ENCODE peak calls at places on chromosomes 13 and 19, in five cellular contexts. One of them, this sample, is unnamed. For H3K4me1 and H3K27me3, the result is how much of the 10 kb centered on the place peaks cover.

GRCh38 chr19:55526216-55527196 is 10.4 kb downstream of the SBK2 start:
- DNase-seq in left ventricle myocardium inferior: peak
- DNase-seq in pancreas: peak
- DNase-seq in PC-9: peak
- DNase-seq in mammary epithelial cell: no peak
- DNase-seq in this sample: no peak

GRCh38 chr13:64556391-64556790 is 2673.7 kb downstream of the PCDH9 start:
- DNase-seq in left ventricle myocardium inferior: no peak
- DNase-seq in pancreas: no peak
- DNase-seq in PC-9: no peak
- DNase-seq in mammary epithelial cell: no peak
- DNase-seq in this sample: no peak

GRCh38 chr19:13396256-13397080 is 109.8 kb downstream of the CACNA1A start:
- DNase-seq in left ventricle myocardium inferior: peak
- DNase-seq in pancreas: peak
- DNase-seq in PC-9: no peak
- DNase-seq in mammary epithelial cell: peak
- DNase-seq in this sample: no peak

GRCh38 chr13:36207672-36208071 is 6.7 kb downstream of the SOHLH2 start:
- DNase-seq in left ventricle myocardium inferior: no peak
- DNase-seq in pancreas: no peak
- DNase-seq in PC-9: no peak
- DNase-seq in mammary epithelial cell: no peak
- DNase-seq in this sample: no peak

GRCh38 chr13:50677687-50678463 is 165.6 kb downstream of the DLEU7 start:
- DNase-seq in left ventricle myocardium inferior: no peak
- DNase-seq in pancreas: no peak
- DNase-seq in PC-9: no peak
- DNase-seq in mammary epithelial cell: peak
- DNase-seq in this sample: no peak

GRCh38 chr13:103012611-103013010 is 53.6 kb downstream of the SLC10A2 start:
- DNase-seq in left ventricle myocardium inferior: no peak
- DNase-seq in pancreas: no peak
- DNase-seq in PC-9: no peak
- DNase-seq in mammary epithelial cell: no peak
- DNase-seq in this sample: no peak

GRCh38 chr19:43820098-43820860 is 6.8 kb upstream of the ZNF283 start:
- DNase-seq in left ventricle myocardium inferior: peak
- DNase-seq in pancreas: no peak
- DNase-seq in PC-9: no peak
- DNase-seq in mammary epithelial cell: peak
- DNase-seq in this sample: no peak

GRCh38 chr13:110726726-110727125 is 13.2 kb downstream of the ING1 start:
- DNase-seq in left ventricle myocardium inferior: no peak
- DNase-seq in pancreas: no peak
- DNase-seq in PC-9: no peak
- DNase-seq in mammary epithelial cell: no peak
- DNase-seq in this sample: no peak

GRCh38 chr19:7515091-7515470 is 822 bp upstream of the ZNF358 start:
- DNase-seq in left ventricle myocardium inferior: no peak
- DNase-seq in pancreas: no peak
- DNase-seq in PC-9: no peak
- DNase-seq in mammary epithelial cell: no peak
- DNase-seq in this sample: no peak

GRCh38 chr19:44552324-44552723 is 22.8 kb upstream of the CEACAM20 start:
- DNase-seq in left ventricle myocardium inferior: no peak
- DNase-seq in pancreas: peak
- DNase-seq in PC-9: peak
- DNase-seq in mammary epithelial cell: peak
- DNase-seq in this sample: no peak

GRCh38 chr13:49062297-49062896 is 86.7 kb downstream of the FNDC3A start:
- DNase-seq in left ventricle myocardium inferior: no peak
- DNase-seq in pancreas: no peak
- DNase-seq in PC-9: peak
- DNase-seq in mammary epithelial cell: no peak
- DNase-seq in this sample: no peak

GRCh38 chr13:25378528-25378927 is 6.8 kb downstream of the ATP8A2 start:
- DNase-seq in left ventricle myocardium inferior: no peak
- DNase-seq in pancreas: no peak
- DNase-seq in PC-9: no peak
- DNase-seq in mammary epithelial cell: no peak
- DNase-seq in this sample: no peak

GRCh38 chr13:60261432-60262351 is 98.0 kb upstream of the DIAPH3 start:
- DNase-seq in left ventricle myocardium inferior: no peak
- DNase-seq in pancreas: peak
- DNase-seq in PC-9: no peak
- DNase-seq in mammary epithelial cell: no peak
- DNase-seq in this sample: no peak

GRCh38 chr19:15161028-15161984 is 39.5 kb downstream of the NOTCH3 start:
- DNase-seq in left ventricle myocardium inferior: no peak
- DNase-seq in pancreas: no peak
- DNase-seq in PC-9: no peak
- DNase-seq in mammary epithelial cell: no peak
- DNase-seq in this sample: no peak

GRCh38 chr13:29693297-29693945 is 97.9 kb upstream of the SLC7A1 start:
- DNase-seq in left ventricle myocardium inferior: no peak
- DNase-seq in pancreas: peak
- DNase-seq in PC-9: no peak
- DNase-seq in mammary epithelial cell: peak
- DNase-seq in this sample: peak

GRCh38 chr19:4955274-4955673 is 13.6 kb upstream of the KDM4B start:
- DNase-seq in left ventricle myocardium inferior: no peak
- DNase-seq in pancreas: no peak
- DNase-seq in PC-9: no peak
- DNase-seq in mammary epithelial cell: no peak
- DNase-seq in this sample: no peak

GRCh38 chr13:59266478-59267063 is 897.2 kb downstream of the DIAPH3 start:
- DNase-seq in left ventricle myocardium inferior: no peak
- DNase-seq in pancreas: no peak
- DNase-seq in PC-9: no peak
- DNase-seq in mammary epithelial cell: no peak
- DNase-seq in this sample: no peak

GRCh38 chr13:29922281-29922821 is 71.9 kb upstream of the UBL3 start:
- DNase-seq in left ventricle myocardium inferior: no peak
- DNase-seq in pancreas: no peak
- DNase-seq in PC-9: peak
- DNase-seq in mammary epithelial cell: peak
- DNase-seq in this sample: no peak

GRCh38 chr19:3276341-3276799 is 51.9 kb downstream of the CELF5 start:
- DNase-seq in left ventricle myocardium inferior: no peak
- DNase-seq in pancreas: peak
- DNase-seq in PC-9: peak
- DNase-seq in mammary epithelial cell: peak
- DNase-seq in this sample: peak

DNA sequence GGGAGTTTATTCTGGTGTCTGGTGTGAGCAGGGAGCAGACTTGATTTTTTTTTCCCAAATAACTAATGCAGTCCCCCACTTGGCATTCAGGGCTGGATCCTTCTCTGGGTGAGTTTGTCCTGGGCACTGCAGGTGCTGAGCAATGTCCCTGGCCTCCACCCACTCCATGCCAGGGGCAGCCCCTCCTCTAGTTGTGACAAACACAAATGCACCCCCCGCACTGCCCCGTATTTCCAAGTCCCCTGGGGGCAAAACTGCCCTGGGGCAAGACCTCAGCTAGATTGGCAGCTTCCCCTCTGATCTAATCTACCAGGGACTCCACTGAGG is 6.4 kb downstream of the MOB3A start:
- DNase-seq in left ventricle myocardium inferior: no peak
- DNase-seq in pancreas: no peak
- DNase-seq in PC-9: no peak
- DNase-seq in mammary epithelial cell: no peak
- DNase-seq in this sample: no peak
- H3K4me1 ChIP-seq in left ventricle myocardium inferior: half or more
- H3K4me1 ChIP-seq in pancreas: under half
- H3K4me1 ChIP-seq in PC-9: under half
- H3K4me1 ChIP-seq in mammary epithelial cell: half or more
- H3K4me1 ChIP-seq in this sample: half or more

GRCh38 chr13:101785858-101786257 is 333.4 kb downstream of the ITGBL1 start:
- DNase-seq in left ventricle myocardium inferior: peak
- DNase-seq in pancreas: peak
- DNase-seq in PC-9: no peak
- DNase-seq in mammary epithelial cell: peak
- DNase-seq in this sample: no peak
- TF ChIP-seq CTCF in left ventricle myocardium inferior: peak
- TF ChIP-seq CTCF in pancreas: no peak
- TF ChIP-seq CTCF in PC-9: peak
- TF ChIP-seq CTCF in mammary epithelial cell: peak
- TF ChIP-seq CTCF in this sample: no peak

DNA sequence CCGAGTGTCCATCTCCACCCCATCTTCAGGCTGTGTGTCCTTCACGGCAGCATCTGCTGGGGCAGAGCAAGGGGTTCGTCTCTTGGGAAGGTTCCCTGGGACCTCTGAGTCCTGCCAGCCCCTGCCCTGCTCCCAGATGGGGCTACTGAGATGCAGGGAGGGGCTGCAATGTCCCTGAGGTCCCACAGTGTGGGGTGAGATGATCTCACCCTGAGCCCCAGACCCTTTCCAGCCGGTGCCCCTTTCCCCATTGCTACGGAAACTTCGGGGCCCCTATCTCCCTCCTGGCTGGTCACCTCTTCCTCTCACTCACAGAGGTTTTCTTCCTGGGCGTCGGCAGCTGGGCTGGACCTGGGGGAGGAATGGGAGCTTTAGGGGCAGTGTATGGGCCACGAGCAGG is 5.0 kb downstream of the LILRB2 start:
- DNase-seq in left ventricle myocardium inferior: no peak
- DNase-seq in pancreas: no peak
- DNase-seq in PC-9: no peak
- DNase-seq in mammary epithelial cell: no peak
- DNase-seq in this sample: no peak
- H3K27me3 ChIP-seq in left ventricle myocardium inferior: half or more
- H3K27me3 ChIP-seq in pancreas: under half
- H3K27me3 ChIP-seq in PC-9: half or more
- H3K27me3 ChIP-seq in mammary epithelial cell: under half
- H3K27me3 ChIP-seq in this sample: half or more

GRCh38 chr19:1070576-1070930 is 3.6 kb downstream of the ARHGAP45 start:
- DNase-seq in left ventricle myocardium inferior: no peak
- DNase-seq in pancreas: no peak
- DNase-seq in PC-9: no peak
- DNase-seq in mammary epithelial cell: no peak
- DNase-seq in this sample: no peak

GRCh38 chr19:1067341-1068103 is 555 bp downstream of the ARHGAP45 start:
- DNase-seq in left ventricle myocardium inferior: no peak
- DNase-seq in pancreas: no peak
- DNase-seq in PC-9: no peak
- DNase-seq in mammary epithelial cell: no peak
- DNase-seq in this sample: no peak

GRCh38 chr19:1070931-1071791 is 4.2 kb downstream of the ARHGAP45 start:
- DNase-seq in left ventricle myocardium inferior: no peak
- DNase-seq in pancreas: no peak
- DNase-seq in PC-9: no peak
- DNase-seq in mammary epithelial cell: no peak
- DNase-seq in this sample: peak

GRCh38 chr19:1068111-1069001 is 1.4 kb downstream of the ARHGAP45 start:
- DNase-seq in left ventricle myocardium inferior: peak
- DNase-seq in pancreas: no peak
- DNase-seq in PC-9: no peak
- DNase-seq in mammary epithelial cell: no peak
- DNase-seq in this sample: peak

DNA sequence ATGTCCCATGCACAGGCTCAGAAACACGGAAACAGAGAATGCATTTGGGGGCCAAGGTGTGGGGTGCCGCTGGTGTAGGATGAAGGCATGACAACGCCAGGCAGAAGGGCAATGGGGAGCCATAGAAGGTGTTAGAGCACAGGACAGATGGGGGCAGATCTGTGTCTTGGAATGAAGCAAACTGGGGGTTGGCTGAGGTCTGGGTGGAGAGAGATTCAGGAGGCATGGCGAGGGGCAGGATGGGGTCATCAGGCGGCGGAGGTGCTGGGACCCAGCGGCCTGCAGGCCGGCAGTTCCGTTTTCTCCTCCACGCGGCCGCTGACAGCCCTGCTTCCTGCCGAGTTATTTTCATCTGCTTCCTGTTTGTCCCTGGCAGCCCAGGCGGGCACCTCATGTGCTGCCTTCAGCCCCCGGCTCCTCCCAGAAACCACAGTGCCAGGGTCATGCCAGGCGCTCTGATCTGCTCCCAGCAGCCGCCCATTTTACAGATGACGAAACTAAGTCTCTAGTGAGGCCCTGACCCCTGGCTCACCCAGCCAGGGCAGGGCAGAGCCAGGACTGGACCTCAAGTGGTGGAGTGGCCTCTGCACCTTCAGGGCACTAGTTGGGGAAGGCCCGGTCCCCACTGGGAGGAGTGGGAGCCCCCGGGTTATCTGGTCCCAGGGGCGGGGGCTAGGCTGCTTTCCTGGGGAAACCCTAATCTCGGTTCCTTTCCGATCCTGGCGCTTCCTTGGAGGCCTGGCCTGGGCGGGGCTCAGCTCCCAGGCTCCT is 2.2 kb downstream of the ARHGAP45 start:
- DNase-seq in left ventricle myocardium inferior: peak
- DNase-seq in pancreas: no peak
- DNase-seq in PC-9: no peak
- DNase-seq in mammary epithelial cell: no peak
- DNase-seq in this sample: peak
- H3K4me1 ChIP-seq in left ventricle myocardium inferior: half or more
- H3K4me1 ChIP-seq in pancreas: under half
- H3K4me1 ChIP-seq in PC-9: under half
- H3K4me1 ChIP-seq in mammary epithelial cell: under half
- H3K4me1 ChIP-seq in this sample: under half

GRCh38 chr13:44063881-44064280 is 184.2 kb downstream of the LACC1 start:
- DNase-seq in left ventricle myocardium inferior: no peak
- DNase-seq in pancreas: no peak
- DNase-seq in PC-9: no peak
- DNase-seq in mammary epithelial cell: peak
- DNase-seq in this sample: no peak

GRCh38 chr13:44072536-44072935 is 192.8 kb downstream of the LACC1 start:
- DNase-seq in left ventricle myocardium inferior: no peak
- DNase-seq in pancreas: no peak
- DNase-seq in PC-9: no peak
- DNase-seq in mammary epithelial cell: no peak
- DNase-seq in this sample: no peak

GRCh38 chr13:44064376-44064775 is 184.7 kb downstream of the LACC1 start:
- DNase-seq in left ventricle myocardium inferior: no peak
- DNase-seq in pancreas: no peak
- DNase-seq in PC-9: no peak
- DNase-seq in mammary epithelial cell: no peak
- DNase-seq in this sample: no peak

GRCh38 chr13:44068737-44069136 is 189.0 kb downstream of the LACC1 start:
- DNase-seq in left ventricle myocardium inferior: no peak
- DNase-seq in pancreas: no peak
- DNase-seq in PC-9: peak
- DNase-seq in mammary epithelial cell: peak
- DNase-seq in this sample: no peak

DNA sequence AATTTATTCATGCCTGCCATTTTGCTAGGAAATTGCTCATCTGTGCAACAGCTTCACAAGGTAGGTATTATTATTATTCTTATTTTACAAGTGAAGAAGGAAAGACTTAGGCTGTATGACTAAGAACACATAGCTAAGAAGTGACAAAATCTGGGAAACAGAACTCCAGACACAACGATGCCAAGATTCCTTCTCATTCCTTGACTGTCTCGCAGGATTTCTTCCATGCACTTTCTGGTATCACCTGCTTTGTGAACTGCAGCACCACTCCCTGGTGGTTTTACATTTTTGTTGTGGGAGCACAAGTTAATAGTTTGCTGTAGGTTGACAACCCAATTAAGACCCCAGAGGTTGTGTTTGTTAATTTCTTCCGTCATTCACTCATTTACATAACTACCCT is 188.5 kb downstream of the LACC1 start:
- DNase-seq in left ventricle myocardium inferior: no peak
- DNase-seq in pancreas: no peak
- DNase-seq in PC-9: no peak
- DNase-seq in mammary epithelial cell: peak
- DNase-seq in this sample: no peak
- TF ChIP-seq CTCF in left ventricle myocardium inferior: no peak
- TF ChIP-seq CTCF in pancreas: no peak
- TF ChIP-seq CTCF in PC-9: no peak
- TF ChIP-seq CTCF in mammary epithelial cell: peak
- TF ChIP-seq CTCF in this sample: no peak